ENCODE peak calls at places on chromosomes 13 and 19, in nine cellular contexts. K is esophagus squamous epithelium, X is left ventricle myocardium inferior, W is endothelial cell of umbilical vein, B is adipocyte, N is cardiac muscle cell, G is bronchial epithelial cell, D is upper lobe of right lung, U is stomach. A is an unnamed sample.

GRCh38 chr19:50377051-50377441 is 789 bp downstream of the NR1H2 start:
- DNase-seq in G (peak), W (peak), U (peak), B (peak), D (peak), X (no peak), K (no peak), N (peak), A (no peak)

GRCh38 chr13:26544707-26545106 is 12.8 kb upstream of the WASF3 start:
- DNase-seq in N (no peak), U (no peak), B (no peak), D (no peak), K (no peak), X (no peak), G (no peak), W (no peak), A (no peak)

GRCh38 chr19:36093687-36094086 is 17.3 kb upstream of the OVOL3 start:
- DNase-seq in D (no peak), U (no peak), K (no peak), B (no peak), W (no peak), X (peak), N (no peak), G (no peak), A (no peak)

GRCh38 chr13:29369060-29369743 is 226.3 kb downstream of the SLC7A1 start:
- DNase-seq in K (no peak), W (peak), U (no peak), G (peak), N (peak), D (no peak), B (peak), X (no peak), A (no peak)

GRCh38 chr13:113948034-113948742 is 25.7 kb downstream of the C13orf46 start:
- DNase-seq in W (no peak), D (no peak), X (peak), B (no peak), U (no peak), K (no peak), N (no peak), G (no peak), A (no peak)

GRCh38 chr19:4064073-4064550 is 2.6 kb downstream of the ZBTB7A start:
- DNase-seq in G (no peak), N (peak), U (no peak), K (no peak), X (no peak), B (peak), W (peak), D (no peak), A (peak)

GRCh38 chr13:44068737-44069136 is 189.0 kb downstream of the LACC1 start:
- DNase-seq in U (no peak), B (peak), D (no peak), X (no peak), W (peak), G (peak), K (no peak), N (no peak), A (no peak)

GRCh38 chr19:17246681-17247425 is 1.1 kb upstream of the NR2F6 start:
- DNase-seq in N (no peak), B (peak), X (peak), K (no peak), D (peak), G (peak), W (no peak), U (peak), A (peak)

GRCh38 chr13:78786399-78786879 is 127.5 kb upstream of the OBI1 start:
- DNase-seq in N (no peak), G (no peak), D (no peak), B (no peak), X (no peak), K (no peak), U (no peak), W (no peak), A (no peak)

GRCh38 chr13:44573790-44574465 is 2.2 kb downstream of the TSC22D1 start:
- DNase-seq in W (peak), N (peak), G (peak), U (peak), X (no peak), K (no peak), D (no peak), B (peak), A (peak)

GRCh38 chr13:34128661-34129060 is 310.7 kb downstream of the RFC3 start:
- DNase-seq in B (peak), N (no peak), D (no peak), U (no peak), K (no peak), W (no peak), X (no peak), G (no peak), A (no peak)

GRCh38 chr19:30649149-30649548 is 277.0 kb downstream of the ZNF536 start:
- DNase-seq in U (no peak), W (no peak), G (no peak), D (no peak), N (no peak), B (no peak), X (no peak), K (no peak), A (no peak)

GRCh38 chr19:10667867-10668266 is 13.7 kb downstream of the ILF3 start:
- DNase-seq in X (no peak), U (no peak), N (no peak), W (no peak), G (no peak), K (no peak), D (no peak), B (no peak), A (no peak)

GRCh38 chr19:20664917-20665781 is 3.8 kb upstream of the ZNF626 start:
- DNase-seq in W (no peak), N (peak), X (peak), G (no peak), B (peak), D (peak), K (no peak), U (no peak), A (no peak)

GRCh38 chr13:72541674-72542073 is 185.8 kb downstream of the MZT1 start:
- DNase-seq in W (no peak), X (no peak), G (peak), D (no peak), K (no peak), N (no peak), U (no peak), B (no peak), A (no peak)

GRCh38 chr19:13505761-13506549 is at the start of gene CACNA1A:
- DNase-seq in K (no peak), N (peak), G (no peak), D (no peak), W (no peak), U (no peak), X (no peak), B (peak), A (no peak)

GRCh38 chr19:45577111-45577905 is 7.3 kb downstream of the OPA3 start:
- DNase-seq in W (no peak), U (peak), B (peak), X (peak), D (no peak), K (no peak), G (peak), N (no peak), A (no peak)

GRCh38 chr13:113816925-113817859 is 46.7 kb downstream of the GAS6 start:
- DNase-seq in N (peak), D (peak), K (peak), U (peak), W (peak), G (peak), B (peak), X (peak), A (peak)

GRCh38 chr19:40055049-40055448 is 982 bp downstream of the ZNF780B start:
- DNase-seq in W (no peak), D (no peak), K (no peak), B (no peak), U (no peak), X (no peak), N (no peak), G (no peak), A (no peak)

GRCh38 chr13:44653261-44653660 is 77.1 kb upstream of the TSC22D1 start:
- DNase-seq in N (no peak), W (no peak), X (no peak), D (no peak), U (no peak), B (no peak), K (no peak), G (peak), A (no peak)

GRCh38 chr13:43537124-43537523 is 249.6 kb downstream of the ENOX1 start:
- DNase-seq in D (no peak), G (no peak), N (peak), X (no peak), K (no peak), B (peak), W (no peak), U (no peak), A (no peak)

GRCh38 chr19:54574527-54575056 is 1.0 kb downstream of the LILRA2 start:
- DNase-seq in N (no peak), W (no peak), X (no peak), D (no peak), G (no peak), K (no peak), U (no peak), B (no peak), A (no peak)

GRCh38 chr13:73334459-73334858 is 275.7 kb downstream of the KLF5 start:
- DNase-seq in U (no peak), W (no peak), X (no peak), K (no peak), B (no peak), G (peak), N (no peak), D (no peak), A (no peak)

GRCh38 chr19:36605839-36606478 is 846 bp downstream of the ZNF382 start:
- DNase-seq in B (no peak), K (no peak), G (no peak), W (peak), D (no peak), X (no peak), U (no peak), N (no peak), A (no peak)

DNA sequence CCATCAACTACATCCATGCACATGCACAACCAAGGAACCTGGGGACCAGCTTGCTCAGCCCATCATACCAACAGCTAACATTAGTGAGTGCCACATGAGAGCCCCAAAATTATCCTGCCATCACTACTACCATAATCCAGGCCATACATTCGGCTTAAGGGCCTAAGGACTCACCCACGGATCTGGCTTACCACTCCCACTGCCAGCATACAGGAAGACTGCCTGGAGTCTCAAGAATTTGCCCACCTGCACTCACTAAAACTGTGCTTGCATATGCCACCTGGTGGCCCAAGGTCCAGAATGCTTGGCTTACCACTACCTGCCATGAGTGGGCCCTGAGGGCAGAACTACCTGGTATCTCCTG is 1562.9 kb upstream of the PRR20A start:
- DNase-seq in K (no peak), B (no peak), D (no peak), G (no peak), N (no peak), X (no peak), W (no peak), U (no peak), A (no peak)
- H3K4me3 ChIP-seq in K (no peak), B (no peak), D (no peak), G (no peak), N (no peak), X (no peak), W (no peak), U (no peak), A (no peak)

DNA sequence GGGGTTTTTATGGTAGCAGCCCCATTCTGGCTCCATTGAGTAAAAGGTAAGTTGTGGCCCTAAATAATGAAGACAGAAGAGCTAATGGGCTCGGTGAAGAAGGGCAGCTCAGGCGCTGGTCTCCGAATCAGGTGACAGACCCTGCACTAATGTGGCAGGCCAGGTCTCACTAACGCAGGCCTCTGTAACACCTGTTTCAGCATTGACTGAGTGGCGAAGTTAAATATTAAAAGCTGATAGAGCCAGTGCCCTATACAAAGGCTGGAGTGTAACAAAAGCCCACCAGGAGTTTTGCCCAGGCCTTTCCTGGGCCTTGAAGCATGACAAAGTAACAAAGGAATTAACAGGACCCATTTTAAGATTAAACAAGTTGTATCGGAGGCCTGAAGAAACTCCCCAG is 19.2 kb downstream of the POP4 start:
- DNase-seq in B (no peak), D (no peak), N (no peak), X (no peak), G (no peak), W (no peak), U (no peak), K (no peak), A (no peak)
- H3K4me3 ChIP-seq in B (no peak), D (no peak), N (no peak), X (no peak), G (no peak), W (no peak), U (no peak), K (no peak), A (no peak)

GRCh38 chr19:51441410-51442390 is 16.6 kb downstream of the SIGLEC8 start:
- DNase-seq in U (peak), N (no peak), D (peak), G (no peak), W (no peak), X (no peak), B (no peak), K (no peak), A (no peak)
- H3K4me3 ChIP-seq in U (peak), N (no peak), D (no peak), G (no peak), W (no peak), X (no peak), B (no peak), K (no peak), A (peak)

DNA sequence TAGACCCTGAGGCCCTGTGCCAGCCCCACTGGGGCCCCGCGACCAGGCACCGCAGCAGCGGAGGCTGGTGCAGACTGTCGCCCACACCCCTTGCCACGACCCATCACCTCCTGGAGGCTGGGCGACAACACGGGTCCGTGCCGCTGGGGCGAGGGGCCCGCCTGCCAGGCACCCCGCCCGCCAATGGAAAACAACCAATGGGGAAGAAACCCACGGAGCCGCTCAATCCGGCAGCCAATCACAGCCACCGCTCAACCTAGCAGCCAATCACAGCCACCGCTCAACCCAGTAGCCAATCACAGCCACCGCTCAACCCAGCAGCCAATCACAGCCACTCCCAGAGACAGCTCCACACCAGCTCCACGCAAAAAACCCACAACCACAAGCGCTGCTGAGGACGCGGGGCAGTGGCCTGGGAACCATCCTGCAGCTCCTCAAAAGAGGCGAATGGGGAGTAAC is 29.7 kb downstream of the GPX4 start:
- DNase-seq in W (no peak), N (no peak), B (peak), K (peak), D (no peak), X (no peak), U (peak), G (no peak), A (no peak)
- H3K4me3 ChIP-seq in W (no peak), N (no peak), B (no peak), K (peak), D (peak), X (peak), U (peak), G (no peak), A (no peak)

DNA sequence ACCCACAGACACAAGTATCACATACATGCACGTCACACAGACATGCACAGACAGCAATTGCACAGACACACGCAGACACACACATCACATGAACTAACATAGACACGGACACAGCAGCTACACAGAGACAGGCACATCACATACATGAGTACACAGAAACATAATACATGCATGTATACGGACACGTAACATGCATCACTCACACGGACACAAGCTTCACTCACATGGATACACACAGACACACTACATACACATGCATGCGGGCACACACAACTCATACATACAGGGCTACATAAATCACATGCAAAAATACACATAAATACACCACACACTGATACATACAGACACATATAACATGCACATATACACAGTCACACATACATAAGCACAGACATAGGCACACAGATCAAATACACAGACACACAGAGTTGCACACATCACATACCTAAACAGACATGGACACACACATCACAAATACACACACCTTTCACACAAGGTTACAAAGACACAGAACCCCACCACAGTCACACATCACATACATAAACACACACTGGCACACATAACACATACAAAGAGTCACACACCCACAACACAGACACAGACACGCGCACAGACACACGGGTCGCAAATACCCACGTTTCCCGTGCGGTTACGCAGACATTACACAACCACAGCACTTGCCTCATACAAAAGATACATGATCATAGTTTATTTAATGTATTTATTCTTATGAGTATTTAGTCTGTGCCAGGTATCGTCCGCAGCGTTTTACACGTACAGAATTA is 1.1 kb upstream of the LMTK3 start:
- DNase-seq in G (no peak), B (no peak), D (no peak), K (no peak), X (no peak), N (no peak), W (no peak), U (no peak), A (no peak)
- H3K4me3 ChIP-seq in G (no peak), B (no peak), D (peak), K (peak), X (peak), N (no peak), W (peak), U (peak), A (no peak)

DNA sequence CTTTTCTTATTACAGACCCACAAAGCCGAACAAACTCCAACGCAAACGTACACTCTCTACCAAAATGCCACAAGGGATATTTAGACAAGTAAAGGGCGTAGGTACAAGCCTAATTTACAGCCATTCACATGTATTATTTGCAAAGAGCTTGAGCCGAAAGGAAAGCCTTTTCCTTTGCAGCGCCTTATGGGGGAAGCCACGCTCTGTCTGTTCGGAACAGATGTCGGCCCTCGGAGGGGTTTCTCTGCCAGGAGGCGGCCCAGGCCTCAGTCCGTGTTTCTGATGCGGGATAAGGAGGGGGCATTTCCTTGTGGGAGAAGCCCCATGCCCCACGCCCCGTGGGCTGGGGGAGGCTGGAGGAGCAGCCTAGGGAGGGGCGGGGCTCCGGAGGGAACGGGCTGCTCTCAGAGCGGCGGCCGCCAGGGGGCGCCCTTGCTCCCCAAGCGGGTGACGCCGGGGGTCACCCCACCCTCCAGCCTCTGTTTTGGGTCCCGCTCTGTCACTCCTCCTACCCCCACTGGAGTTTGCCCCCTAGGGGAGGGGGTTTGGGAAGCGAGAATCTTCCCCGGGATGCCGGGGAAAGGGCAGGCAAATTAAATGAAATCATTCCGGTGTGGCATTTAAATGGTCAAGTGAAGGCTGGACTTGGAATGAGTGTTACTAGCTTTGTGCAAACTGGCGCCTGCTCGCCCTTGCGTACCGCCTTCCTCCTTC is 2.9 kb downstream of the HTR2A start:
- DNase-seq in B (peak), D (peak), U (peak), G (no peak), N (peak), W (peak), X (peak), K (no peak), A (peak)
- H3K4me3 ChIP-seq in B (peak), D (peak), U (peak), G (peak), N (peak), W (no peak), X (peak), K (peak), A (peak)

DNA sequence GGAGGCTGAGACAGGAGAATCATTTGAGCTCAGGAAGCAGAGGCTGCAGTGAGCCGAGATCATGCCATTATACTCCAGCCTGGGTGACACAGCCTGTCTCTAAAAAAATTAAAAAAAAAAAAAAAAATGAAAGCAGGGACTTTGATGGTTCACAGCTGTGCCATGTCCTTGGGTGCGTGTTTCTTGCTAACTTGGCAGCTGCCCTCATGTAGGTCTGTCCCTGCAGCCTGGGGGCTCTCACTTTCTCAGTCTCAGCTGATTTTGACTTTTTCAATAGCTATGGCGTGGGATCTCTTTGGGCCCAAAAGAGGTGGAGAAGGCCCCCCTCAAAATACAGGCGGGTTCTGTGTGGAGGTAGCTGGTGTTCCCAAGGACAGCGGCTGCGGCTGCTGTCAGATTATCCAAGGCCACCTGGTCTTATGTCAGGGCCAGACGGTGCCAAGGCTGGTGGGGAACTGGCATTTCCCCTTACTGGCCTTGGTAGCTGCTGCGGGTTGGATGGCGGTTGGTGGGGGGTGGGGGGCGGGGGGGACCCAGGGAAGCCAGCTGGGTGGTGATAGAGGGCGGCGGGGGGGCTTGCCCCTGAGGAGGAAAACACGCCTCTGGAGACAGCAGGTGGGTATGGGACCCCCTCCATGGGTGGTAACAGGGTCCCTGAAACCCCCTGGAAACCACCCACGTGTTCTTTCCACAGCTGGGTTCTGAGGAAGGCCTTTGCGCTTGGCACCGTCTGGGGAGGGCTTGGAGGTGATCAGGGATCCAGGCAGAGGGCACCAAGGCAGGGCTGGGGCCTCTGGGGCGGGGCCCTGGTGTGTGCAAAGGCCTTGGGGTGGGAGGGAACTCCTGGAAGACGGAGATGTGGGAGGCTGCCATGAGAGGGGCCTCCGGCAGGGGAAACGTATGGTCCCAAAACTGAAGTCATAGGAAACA is 4.2 kb downstream of the TIMM13 start:
- DNase-seq in G (no peak), N (no peak), X (no peak), W (no peak), B (no peak), K (no peak), U (no peak), D (no peak), A (peak)
- H3K4me3 ChIP-seq in G (no peak), N (no peak), X (no peak), W (no peak), B (no peak), K (no peak), U (no peak), D (no peak), A (no peak)

GRCh38 chr19:7914598-7915045 is at the start of gene TGFBR3L:
- DNase-seq in X (no peak), D (peak), W (no peak), B (no peak), K (no peak), G (no peak), U (no peak), N (no peak), A (no peak)
- H3K4me3 ChIP-seq in X (no peak), D (no peak), W (no peak), B (no peak), K (no peak), G (no peak), U (no peak), N (no peak), A (no peak)

GRCh38 chr19:53131732-53132131 is 978 bp downstream of the ZNF415 start:
- DNase-seq in D (no peak), N (no peak), B (no peak), U (no peak), G (no peak), K (no peak), X (no peak), W (no peak), A (no peak)
- H3K4me3 ChIP-seq in D (peak), N (peak), B (peak), U (peak), G (no peak), K (peak), X (peak), W (no peak), A (peak)

A was measured in left lung.